ENCODE peak calls at places on chromosomes 7 and 10, in four cellular contexts. H, V, T and P are unnamed samples.

GRCh38 chr7:71015260-71015900 is 116.6 kb upstream of the GALNT17 start:
- DNase-seq in T (no peak), V (no peak), H (no peak), P (no peak)

GRCh38 chr7:64882341-64883112 is 20.5 kb upstream of the ZNF273 start:
- DNase-seq in H (no peak), T (no peak), V (peak; percentile 89), P (no peak)

GRCh38 chr7:96178581-96178980 is 143.3 kb downstream of the SLC25A13 start:
- DNase-seq in H (no peak), V (no peak), T (no peak), P (no peak)

GRCh38 chr7:31373337-31374289 is 33.1 kb upstream of the NEUROD6 start:
- DNase-seq in T (no peak), H (no peak), V (peak; percentile 56), P (peak; percentile 3)

GRCh38 chr10:36254191-36254590 is 612.1 kb upstream of the FZD8 start:
- DNase-seq in T (no peak), V (no peak), H (no peak), P (no peak)

GRCh38 chr7:102912742-102913141 is at the start of gene LRRC17:
- DNase-seq in T (no peak), H (no peak), V (peak; percentile 44), P (no peak)

GRCh38 chr10:7915923-7916322 is 97.6 kb downstream of the TAF3 start:
- DNase-seq in H (no peak), T (no peak), V (peak; percentile 10), P (no peak)

GRCh38 chr10:69902835-69903535 is 101.3 kb downstream of the COL13A1 start:
- DNase-seq in T (no peak), H (no peak), V (no peak), P (no peak)

GRCh38 chr7:70032673-70033072 is 434.4 kb downstream of the AUTS2 start:
- DNase-seq in V (no peak), T (no peak), H (no peak), P (no peak)

GRCh38 chr10:21174670-21175495 is 277.8 kb upstream of the NEBL start:
- DNase-seq in T (no peak), H (no peak), V (no peak), P (no peak)

GRCh38 chr10:4725917-4726606 is 99.9 kb upstream of the AKR1E2 start:
- DNase-seq in H (no peak), T (no peak), V (peak; percentile 49), P (no peak)

GRCh38 chr10:35058134-35058533 is 32.0 kb downstream of the CUL2 start:
- DNase-seq in V (peak; percentile 89), H (no peak), T (no peak), P (no peak)

GRCh38 chr7:7265676-7266075 is 83.3 kb downstream of the C1GALT1 start:
- DNase-seq in T (no peak), V (no peak), H (no peak), P (no peak)

GRCh38 chr10:34859170-34859569 is 44.1 kb upstream of the PARD3 start:
- DNase-seq in V (no peak), T (no peak), H (no peak), P (no peak)

GRCh38 chr10:51659344-51659743 is 40.1 kb downstream of the CSTF2T start:
- DNase-seq in V (no peak), H (no peak), T (no peak), P (no peak)

GRCh38 chr7:33185786-33186185 is 56.4 kb downstream of the BBS9 start:
- DNase-seq in V (peak; percentile 44), H (no peak), T (no peak), P (no peak)

GRCh38 chr7:124856299-124856888 is 73.2 kb downstream of the POT1 start:
- DNase-seq in H (no peak), V (peak; percentile 19), T (no peak), P (no peak)

GRCh38 chr10:79490400-79491081 is 21.8 kb upstream of the EIF5AL1 start:
- DNase-seq in V (peak; percentile 41), H (no peak), T (no peak), P (no peak)

GRCh38 chr7:99121496-99122021 is 22.3 kb downstream of the SMURF1 start:
- DNase-seq in H (no peak), V (peak; percentile 77), T (no peak), P (no peak)

GRCh38 chr10:105146436-105146835 is 505.3 kb downstream of the SORCS3 start:
- DNase-seq in T (no peak), H (no peak), V (no peak), P (no peak)

GRCh38 chr7:154644366-154644765 is 358.6 kb downstream of the PAXIP1 start:
- DNase-seq in T (no peak), H (no peak), V (no peak), P (no peak)

GRCh38 chr7:143728333-143728862 is 29.1 kb downstream of the CTAGE6 start:
- DNase-seq in V (no peak), H (no peak), T (no peak), P (no peak)

GRCh38 chr7:35379481-35379880 is 125.6 kb upstream of the TBX20 start:
- DNase-seq in T (no peak), V (no peak), H (no peak), P (no peak)

GRCh38 chr10:12181065-12181775 is 14.5 kb downstream of the NUDT5 start:
- DNase-seq in H (peak; percentile 52), V (no peak), T (peak; percentile 14), P (peak; percentile 43)

GRCh38 chr7:31171216-31171750 is 119.2 kb downstream of the ADCYAP1R1 start:
- DNase-seq in T (no peak), H (no peak), V (no peak), P (no peak)

GRCh38 chr10:67225226-67225625 is 299.4 kb downstream of the LRRTM3 start:
- DNase-seq in T (no peak), V (no peak), H (no peak), P (no peak)

GRCh38 chr7:2813350-2814185 is 30.5 kb downstream of the GNA12 start:
- DNase-seq in T (no peak), H (no peak), V (no peak), P (no peak)

GRCh38 chr7:121860953-121861352 is 12.0 kb upstream of the PTPRZ1 start:
- DNase-seq in T (no peak), H (no peak), V (no peak), P (no peak)

GRCh38 chr10:17406036-17406834 is 48.2 kb downstream of the ST8SIA6 start:
- DNase-seq in H (no peak), T (no peak), V (no peak), P (no peak)

GRCh38 chr10:100100651-100101525 is 19.2 kb upstream of the CPN1 start:
- DNase-seq in T (no peak), H (no peak), V (peak; percentile 49), P (no peak)

GRCh38 chr7:44791278-44792219 is 4.9 kb upstream of the PPIA start:
- DNase-seq in T (no peak), H (no peak), V (peak; percentile 77), P (no peak)

GRCh38 chr7:142088022-142088714 is 23.4 kb upstream of the MGAM2 start:
- DNase-seq in T (no peak), V (no peak), H (no peak), P (no peak)

GRCh38 chr7:106071999-106072714 is 40.0 kb downstream of the SYPL1 start:
- DNase-seq in T (no peak), H (no peak), V (no peak), P (no peak)

GRCh38 chr7:27130540-27131389 is at the start of gene HOXA4:
- DNase-seq in V (peak; percentile 97), H (peak; percentile 29), T (peak; percentile 46), P (peak; percentile 78)

GRCh38 chr10:771647-772046 is 82.2 kb upstream of the DIP2C start:
- DNase-seq in H (no peak), V (no peak), T (no peak), P (no peak)

GRCh38 chr7:20403356-20403755 is 72.7 kb downstream of the ITGB8 start:
- DNase-seq in V (no peak), T (no peak), H (no peak), P (no peak)

GRCh38 chr10:15585303-15585715 is 134.4 kb downstream of the ITGA8 start:
- DNase-seq in V (peak; percentile 79), H (no peak), T (no peak), P (no peak)